ENCODE peak calls at places on chromosomes 3 and 15, in ten cellular contexts. Q is IMR-90, X is body of pancreas, G is neural progenitor cell, P is AG09309, H is astrocyte, V is mesenchymal stem cell, N is cardiac fibroblast, L is astrocyte of the spinal cord, U is NT2/D1. I is an unnamed sample.

GRCh38 chr3:109081746-109082510 is 36.0 kb downstream of the MORC1 start:
- DNase-seq in Q (peak), L (peak), U (peak), X (peak), V (peak), N (peak), P (no peak), G (peak), H (peak), I (peak)

GRCh38 chr3:44235604-44236484 is 5.8 kb upstream of the TOPAZ1 start:
- DNase-seq in H (peak), G (peak), Q (peak), V (peak), X (peak), U (peak), L (peak), P (peak), N (peak), I (peak)

GRCh38 chr3:71066849-71067261 is 516.7 kb downstream of the FOXP1 start:
- DNase-seq in H (peak), P (no peak), V (peak), N (peak), X (no peak), L (no peak), Q (peak), U (no peak), G (peak), I (peak)

GRCh38 chr15:93983501-93983900 is 247.9 kb upstream of the MCTP2 start:
- DNase-seq in P (no peak), L (no peak), X (no peak), U (no peak), Q (no peak), H (no peak), N (no peak), V (no peak), G (no peak), I (no peak)

GRCh38 chr3:191707817-191708216 is 246.9 kb downstream of the PYDC2 start:
- DNase-seq in N (no peak), G (peak), P (no peak), U (no peak), L (no peak), H (no peak), Q (no peak), X (no peak), V (no peak), I (no peak)

GRCh38 chr15:53671545-53671944 is 87.9 kb downstream of the WDR72 start:
- DNase-seq in X (no peak), Q (no peak), P (no peak), U (no peak), H (no peak), G (no peak), V (no peak), N (no peak), L (no peak), I (no peak)

GRCh38 chr3:146536681-146537080 is 7.7 kb downstream of the PLSCR1 start:
- DNase-seq in G (peak), L (peak), P (no peak), H (peak), N (peak), X (no peak), U (no peak), Q (no peak), V (no peak), I (peak)

GRCh38 chr3:39473452-39474125 is 6.1 kb downstream of the MOBP start:
- DNase-seq in P (no peak), U (peak), X (no peak), V (no peak), H (no peak), L (no peak), Q (no peak), G (no peak), N (no peak), I (no peak)

GRCh38 chr3:128133273-128133883 is 9.8 kb upstream of the RUVBL1 start:
- DNase-seq in N (peak), P (no peak), H (peak), U (peak), Q (peak), G (peak), L (peak), V (peak), X (peak), I (peak)

DNA sequence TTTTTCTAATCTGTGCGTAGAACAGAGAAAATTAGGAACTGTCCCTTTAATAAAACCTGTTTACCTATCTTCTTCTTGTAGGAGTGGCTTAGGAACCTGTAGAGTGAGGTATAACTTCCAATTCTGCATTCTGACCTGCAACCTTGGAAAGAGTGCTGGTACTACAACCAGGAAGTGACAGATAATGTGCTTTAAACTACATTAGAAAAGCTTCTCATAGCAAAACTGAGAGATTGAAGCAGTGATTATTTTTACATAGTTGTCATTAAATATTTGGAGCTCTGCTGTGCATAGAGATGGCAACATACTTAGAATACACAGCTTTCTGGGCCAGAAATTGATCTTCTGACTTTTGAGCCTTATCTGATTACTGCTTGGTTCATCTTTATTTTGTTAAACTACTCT is 50.4 kb upstream of the ZDHHC23 start:
- DNase-seq in G (no peak), L (no peak), U (no peak), X (peak), H (no peak), V (no peak), Q (no peak), N (no peak), P (no peak), I (no peak)
- H3K4me3 ChIP-seq in G (no peak), L (no peak), U (no peak), X (peak), H (no peak), V (no peak), Q (no peak), N (no peak), P (no peak), I (no peak)

GRCh38 chr15:43184407-43185160 is 619 bp upstream of the CCNDBP1 start:
- DNase-seq in N (no peak), H (no peak), P (no peak), V (no peak), U (no peak), L (no peak), X (no peak), Q (no peak), G (no peak), I (no peak)
- H3K4me3 ChIP-seq in N (peak), H (no peak), P (peak), V (peak), U (peak), L (peak), X (no peak), Q (peak), G (peak), I (peak)

GRCh38 chr15:49674370-49674769 is 53.5 kb downstream of the DTWD1 start:
- DNase-seq in N (peak), V (no peak), P (no peak), U (no peak), H (peak), Q (peak), X (no peak), G (no peak), L (peak), I (peak)
- H3K4me3 ChIP-seq in N (no peak), V (no peak), P (no peak), U (no peak), H (no peak), Q (no peak), X (no peak), G (no peak), L (no peak), I (no peak)

DNA sequence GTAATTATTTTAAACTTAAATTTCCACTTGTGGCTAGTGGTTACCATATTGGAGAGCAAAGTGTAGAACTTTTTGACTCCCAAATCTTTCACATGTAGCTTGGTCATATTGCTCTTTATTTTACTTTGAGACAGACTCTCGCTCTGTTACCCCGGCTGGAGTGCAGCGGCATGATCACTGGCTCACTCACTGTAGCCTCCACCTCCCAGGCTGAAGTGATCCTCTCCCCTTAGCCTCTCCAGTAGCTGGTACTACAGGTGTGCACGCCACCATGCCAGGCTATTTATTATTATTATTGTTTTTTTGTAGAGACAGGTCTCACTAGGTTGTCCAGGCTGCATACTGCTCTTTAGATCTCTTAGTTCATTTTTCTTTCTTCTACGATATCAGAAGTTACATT is 3.9 kb downstream of the FNDC3B start:
- DNase-seq in U (no peak), X (no peak), N (peak), H (no peak), V (no peak), P (no peak), Q (no peak), G (no peak), L (no peak), I (no peak)
- H3K4me3 ChIP-seq in U (no peak), X (peak), N (no peak), H (no peak), V (no peak), P (no peak), Q (no peak), G (no peak), L (no peak), I (peak)

GRCh38 chr3:85316252-85316651 is 357.5 kb downstream of the CADM2 start:
- DNase-seq in G (no peak), L (no peak), N (no peak), V (no peak), Q (no peak), U (no peak), P (no peak), H (no peak), X (no peak), I (no peak)
- H3K4me3 ChIP-seq in G (no peak), L (no peak), N (no peak), V (no peak), Q (no peak), U (no peak), P (no peak), H (no peak), X (no peak), I (no peak)

DNA sequence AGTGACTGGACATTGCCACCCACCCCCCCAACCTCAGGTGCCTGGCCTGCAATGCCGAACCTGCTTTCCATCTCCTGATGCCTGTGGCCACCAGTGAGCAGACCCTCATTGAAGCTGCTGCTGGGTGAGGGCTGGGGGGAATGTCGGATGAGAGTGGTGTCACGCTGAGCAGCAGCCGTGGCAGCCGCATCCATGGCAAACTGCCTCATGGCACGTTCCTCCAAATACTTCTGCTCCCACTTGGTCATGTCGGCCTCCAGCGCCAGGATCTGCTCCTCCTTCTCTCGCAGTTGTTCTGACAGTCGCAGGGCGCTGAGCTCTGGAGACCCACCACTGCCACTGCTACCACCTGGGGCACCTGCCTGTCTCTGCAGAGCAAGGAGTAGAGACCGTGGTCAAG is 14.2 kb downstream of the AMOTL2 start:
- DNase-seq in X (no peak), N (no peak), H (no peak), P (no peak), U (no peak), V (no peak), G (no peak), Q (no peak), L (no peak), I (no peak)
- H3K4me3 ChIP-seq in X (no peak), N (no peak), H (no peak), P (no peak), U (no peak), V (no peak), G (no peak), Q (no peak), L (no peak), I (no peak)

GRCh38 chr3:184584001-184584891 is 22.7 kb downstream of the EPHB3 start:
- DNase-seq in P (no peak), Q (no peak), G (peak), L (no peak), V (peak), H (no peak), X (no peak), U (no peak), N (no peak), I (no peak)
- H3K4me3 ChIP-seq in P (no peak), Q (no peak), G (peak), L (peak), V (peak), H (peak), X (no peak), U (peak), N (peak), I (no peak)

DNA sequence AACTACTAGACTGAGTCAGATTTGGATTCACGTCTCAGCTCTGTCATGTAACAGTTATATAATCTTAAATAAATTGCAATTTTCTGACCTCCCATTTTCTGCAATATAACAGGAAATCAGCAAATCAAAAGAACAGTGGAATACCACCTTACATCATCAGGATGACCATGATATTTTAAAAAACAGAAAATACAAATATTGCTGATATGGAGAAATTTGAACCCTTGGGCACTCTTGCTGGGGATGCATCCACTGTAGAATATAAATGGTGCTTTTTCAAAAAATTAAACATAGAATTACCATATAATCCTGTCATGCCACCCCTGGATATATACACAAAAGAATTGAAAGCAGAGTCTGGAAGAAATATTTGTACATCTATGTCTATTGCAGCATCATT is 982.5 kb downstream of the TBL1XR1 start:
- DNase-seq in X (no peak), G (no peak), V (no peak), P (no peak), N (no peak), Q (no peak), L (no peak), H (no peak), U (no peak), I (no peak)
- H3K4me3 ChIP-seq in X (no peak), G (no peak), V (no peak), P (no peak), N (no peak), Q (no peak), L (no peak), H (no peak), U (no peak), I (no peak)

DNA sequence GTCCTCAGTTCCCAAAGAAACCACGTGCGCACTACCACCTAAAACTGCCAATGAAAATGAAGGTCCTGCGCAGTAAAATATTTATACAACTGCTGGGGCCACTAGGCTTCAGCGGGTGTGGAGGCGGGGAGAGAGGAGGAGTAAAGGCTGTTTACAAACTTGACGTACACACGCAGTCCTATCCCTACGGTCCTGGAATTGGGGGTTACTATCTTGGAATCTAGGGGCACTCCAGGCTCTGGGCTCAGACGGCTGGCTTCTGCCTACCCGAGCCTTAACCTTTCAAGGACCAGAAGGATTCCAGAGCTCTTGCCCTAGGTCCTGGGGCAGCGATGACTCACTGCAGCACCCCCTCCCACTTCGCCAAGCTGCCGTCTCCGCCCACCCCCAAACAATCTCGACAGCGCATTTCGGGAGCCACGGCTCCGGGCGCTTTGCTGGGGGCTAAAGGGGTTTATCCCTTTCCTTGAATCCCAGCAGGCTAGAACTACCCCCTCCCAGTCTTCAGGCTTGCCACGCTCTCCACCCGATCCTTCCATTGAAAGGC is 3.0 kb downstream of the ADAMTS9 start:
- DNase-seq in U (no peak), L (peak), N (peak), P (no peak), Q (peak), X (peak), V (peak), G (peak), H (peak), I (peak)
- H3K4me3 ChIP-seq in U (peak), L (peak), N (peak), P (peak), Q (peak), X (peak), V (peak), G (peak), H (peak), I (peak)